ENCODE peak calls at places on chromosomes 6 and 20, in nine cellular contexts. One of them, this sample, is unnamed.
A peak's percentile ranks its signal among the peaks of the same experiment; 100 is the strongest.

GRCh38 chr6:134436281-134436815 is 118.4 kb upstream of the SGK1 start:
- DNase-seq in fibroblast of lung: peak; percentile 97
- DNase-seq in epithelial cell of proximal tubule: peak; percentile 90
- DNase-seq in BE2C: peak; percentile 52
- DNase-seq in neuronal stem cell: no peak
- DNase-seq in AG10803: peak; percentile 96
- DNase-seq in anterior cingulate cortex: peak; percentile 16
- DNase-seq in GM12865: peak; percentile 80
- DNase-seq in A549: peak; percentile 82
- DNase-seq in this sample: no peak

GRCh38 chr6:73739097-73739496 is 43.1 kb downstream of the CD109 start:
- DNase-seq in fibroblast of lung: peak; percentile 85
- DNase-seq in epithelial cell of proximal tubule: peak; percentile 37
- DNase-seq in BE2C: no peak
- DNase-seq in neuronal stem cell: peak; percentile 75
- DNase-seq in AG10803: peak; percentile 74
- DNase-seq in anterior cingulate cortex: no peak
- DNase-seq in GM12865: peak; percentile 79
- DNase-seq in A549: peak; percentile 3
- DNase-seq in this sample: no peak

GRCh38 chr6:13447949-13448724 is 39.3 kb downstream of the GFOD1 start:
- DNase-seq in fibroblast of lung: no peak
- DNase-seq in epithelial cell of proximal tubule: no peak
- DNase-seq in BE2C: no peak
- DNase-seq in neuronal stem cell: no peak
- DNase-seq in AG10803: no peak
- DNase-seq in anterior cingulate cortex: no peak
- DNase-seq in GM12865: no peak
- DNase-seq in A549: no peak
- DNase-seq in this sample: peak; percentile 43

GRCh38 chr6:2450546-2450945 is 205.1 kb upstream of the GMDS start:
- DNase-seq in fibroblast of lung: no peak
- DNase-seq in epithelial cell of proximal tubule: no peak
- DNase-seq in BE2C: peak; percentile 70
- DNase-seq in neuronal stem cell: no peak
- DNase-seq in AG10803: no peak
- DNase-seq in anterior cingulate cortex: no peak
- DNase-seq in GM12865: no peak
- DNase-seq in A549: no peak
- DNase-seq in this sample: no peak

GRCh38 chr6:138004423-138005287 is 102.6 kb downstream of the PERP start:
- DNase-seq in fibroblast of lung: peak; percentile 27
- DNase-seq in epithelial cell of proximal tubule: no peak
- DNase-seq in BE2C: no peak
- DNase-seq in neuronal stem cell: no peak
- DNase-seq in AG10803: peak; percentile 23
- DNase-seq in anterior cingulate cortex: no peak
- DNase-seq in GM12865: peak; percentile 53
- DNase-seq in A549: peak; percentile 19
- DNase-seq in this sample: no peak

GRCh38 chr20:23146857-23147256 is 60.7 kb upstream of the CD93 start:
- DNase-seq in fibroblast of lung: no peak
- DNase-seq in epithelial cell of proximal tubule: no peak
- DNase-seq in BE2C: no peak
- DNase-seq in neuronal stem cell: no peak
- DNase-seq in AG10803: no peak
- DNase-seq in anterior cingulate cortex: no peak
- DNase-seq in GM12865: no peak
- DNase-seq in A549: no peak
- DNase-seq in this sample: no peak

GRCh38 chr6:82877213-82878195 is 188.1 kb downstream of the UBE3D start:
- DNase-seq in fibroblast of lung: no peak
- DNase-seq in epithelial cell of proximal tubule: no peak
- DNase-seq in BE2C: peak; percentile 24
- DNase-seq in neuronal stem cell: no peak
- DNase-seq in AG10803: peak; percentile 55
- DNase-seq in anterior cingulate cortex: no peak
- DNase-seq in GM12865: no peak
- DNase-seq in A549: no peak
- DNase-seq in this sample: no peak

GRCh38 chr6:142756215-142756630 is 188.8 kb downstream of the HIVEP2 start:
- DNase-seq in fibroblast of lung: peak; percentile 6
- DNase-seq in epithelial cell of proximal tubule: peak; percentile 26
- DNase-seq in BE2C: no peak
- DNase-seq in neuronal stem cell: no peak
- DNase-seq in AG10803: peak; percentile 88
- DNase-seq in anterior cingulate cortex: no peak
- DNase-seq in GM12865: no peak
- DNase-seq in A549: no peak
- DNase-seq in this sample: no peak

GRCh38 chr20:10706460-10706811 is 32.6 kb upstream of the JAG1 start:
- DNase-seq in fibroblast of lung: no peak
- DNase-seq in epithelial cell of proximal tubule: no peak
- DNase-seq in BE2C: no peak
- DNase-seq in neuronal stem cell: no peak
- DNase-seq in AG10803: no peak
- DNase-seq in anterior cingulate cortex: no peak
- DNase-seq in GM12865: no peak
- DNase-seq in A549: no peak
- DNase-seq in this sample: no peak

GRCh38 chr6:117477988-117478852 is 4.3 kb upstream of the DCBLD1 start:
- DNase-seq in fibroblast of lung: no peak
- DNase-seq in epithelial cell of proximal tubule: no peak
- DNase-seq in BE2C: peak; percentile 20
- DNase-seq in neuronal stem cell: no peak
- DNase-seq in AG10803: no peak
- DNase-seq in anterior cingulate cortex: no peak
- DNase-seq in GM12865: peak; percentile 70
- DNase-seq in A549: no peak
- DNase-seq in this sample: peak; percentile 63

GRCh38 chr20:23636182-23636907 is 1.4 kb downstream of the CST3 start:
- DNase-seq in fibroblast of lung: no peak
- DNase-seq in epithelial cell of proximal tubule: no peak
- DNase-seq in BE2C: no peak
- DNase-seq in neuronal stem cell: no peak
- DNase-seq in AG10803: no peak
- DNase-seq in anterior cingulate cortex: no peak
- DNase-seq in GM12865: no peak
- DNase-seq in A549: no peak
- DNase-seq in this sample: peak; percentile 66

GRCh38 chr6:116564296-116564695 is 7.0 kb upstream of the RWDD1 start:
- DNase-seq in fibroblast of lung: no peak
- DNase-seq in epithelial cell of proximal tubule: no peak
- DNase-seq in BE2C: no peak
- DNase-seq in neuronal stem cell: no peak
- DNase-seq in AG10803: peak; percentile 77
- DNase-seq in anterior cingulate cortex: no peak
- DNase-seq in GM12865: no peak
- DNase-seq in A549: no peak
- DNase-seq in this sample: no peak

GRCh38 chr20:48467622-48468021 is 360.2 kb downstream of the PREX1 start:
- DNase-seq in fibroblast of lung: no peak
- DNase-seq in epithelial cell of proximal tubule: no peak
- DNase-seq in BE2C: peak; percentile 48
- DNase-seq in neuronal stem cell: no peak
- DNase-seq in AG10803: no peak
- DNase-seq in anterior cingulate cortex: no peak
- DNase-seq in GM12865: peak; percentile 22
- DNase-seq in A549: no peak
- DNase-seq in this sample: no peak

GRCh38 chr20:57693670-57694329 is 16.0 kb downstream of the PMEPA1 start:
- DNase-seq in fibroblast of lung: no peak
- DNase-seq in epithelial cell of proximal tubule: no peak
- DNase-seq in BE2C: no peak
- DNase-seq in neuronal stem cell: no peak
- DNase-seq in AG10803: no peak
- DNase-seq in anterior cingulate cortex: no peak
- DNase-seq in GM12865: no peak
- DNase-seq in A549: no peak
- DNase-seq in this sample: no peak

GRCh38 chr6:165766457-165766856 is 103.4 kb upstream of the PDE10A start:
- DNase-seq in fibroblast of lung: no peak
- DNase-seq in epithelial cell of proximal tubule: no peak
- DNase-seq in BE2C: no peak
- DNase-seq in neuronal stem cell: no peak
- DNase-seq in AG10803: no peak
- DNase-seq in anterior cingulate cortex: no peak
- DNase-seq in GM12865: no peak
- DNase-seq in A549: no peak
- DNase-seq in this sample: no peak

GRCh38 chr6:51199272-51199671 is 380.6 kb downstream of the TFAP2B start:
- DNase-seq in fibroblast of lung: no peak
- DNase-seq in epithelial cell of proximal tubule: no peak
- DNase-seq in BE2C: no peak
- DNase-seq in neuronal stem cell: no peak
- DNase-seq in AG10803: no peak
- DNase-seq in anterior cingulate cortex: no peak
- DNase-seq in GM12865: no peak
- DNase-seq in A549: no peak
- DNase-seq in this sample: no peak

GRCh38 chr6:110233769-110234374 is 53.6 kb downstream of the CDC40 start:
- DNase-seq in fibroblast of lung: peak; percentile 42
- DNase-seq in epithelial cell of proximal tubule: no peak
- DNase-seq in BE2C: no peak
- DNase-seq in neuronal stem cell: no peak
- DNase-seq in AG10803: peak; percentile 27
- DNase-seq in anterior cingulate cortex: no peak
- DNase-seq in GM12865: peak; percentile 59
- DNase-seq in A549: no peak
- DNase-seq in this sample: no peak

GRCh38 chr6:144266091-144266649 is 19.0 kb upstream of the UTRN start:
- DNase-seq in fibroblast of lung: peak; percentile 88
- DNase-seq in epithelial cell of proximal tubule: no peak
- DNase-seq in BE2C: no peak
- DNase-seq in neuronal stem cell: peak; percentile 48
- DNase-seq in AG10803: peak; percentile 79
- DNase-seq in anterior cingulate cortex: no peak
- DNase-seq in GM12865: no peak
- DNase-seq in A549: peak; percentile 37
- DNase-seq in this sample: no peak

GRCh38 chr6:30691208-30691872 is 556 bp upstream of the NRM start:
- DNase-seq in fibroblast of lung: no peak
- DNase-seq in epithelial cell of proximal tubule: no peak
- DNase-seq in BE2C: no peak
- DNase-seq in neuronal stem cell: no peak
- DNase-seq in AG10803: no peak
- DNase-seq in anterior cingulate cortex: no peak
- DNase-seq in GM12865: no peak
- DNase-seq in A549: no peak
- DNase-seq in this sample: no peak

GRCh38 chr20:17654649-17655285 is 27.3 kb downstream of the RRBP1 start:
- DNase-seq in fibroblast of lung: peak; percentile 62
- DNase-seq in epithelial cell of proximal tubule: no peak
- DNase-seq in BE2C: peak; percentile 59
- DNase-seq in neuronal stem cell: peak; percentile 49
- DNase-seq in AG10803: no peak
- DNase-seq in anterior cingulate cortex: no peak
- DNase-seq in GM12865: no peak
- DNase-seq in A549: no peak
- DNase-seq in this sample: no peak

GRCh38 chr6:131510094-131510493 is 62.9 kb upstream of the ARG1 start:
- DNase-seq in fibroblast of lung: no peak
- DNase-seq in epithelial cell of proximal tubule: no peak
- DNase-seq in BE2C: no peak
- DNase-seq in neuronal stem cell: no peak
- DNase-seq in AG10803: no peak
- DNase-seq in anterior cingulate cortex: no peak
- DNase-seq in GM12865: peak; percentile 62
- DNase-seq in A549: no peak
- DNase-seq in this sample: no peak

GRCh38 chr20:49823152-49823847 is 10.7 kb downstream of the SLC9A8 start:
- DNase-seq in fibroblast of lung: no peak
- DNase-seq in epithelial cell of proximal tubule: no peak
- DNase-seq in BE2C: no peak
- DNase-seq in neuronal stem cell: no peak
- DNase-seq in AG10803: no peak
- DNase-seq in anterior cingulate cortex: no peak
- DNase-seq in GM12865: peak; percentile 68
- DNase-seq in A549: no peak
- DNase-seq in this sample: no peak

GRCh38 chr6:149896491-149896890 is 1.4 kb downstream of the RAET1E start:
- DNase-seq in fibroblast of lung: no peak
- DNase-seq in epithelial cell of proximal tubule: no peak
- DNase-seq in BE2C: no peak
- DNase-seq in neuronal stem cell: no peak
- DNase-seq in AG10803: peak; percentile 51
- DNase-seq in anterior cingulate cortex: no peak
- DNase-seq in GM12865: no peak
- DNase-seq in A549: no peak
- DNase-seq in this sample: no peak

GRCh38 chr6:136784910-136785746 is 7.1 kb downstream of the MAP3K5 start:
- DNase-seq in fibroblast of lung: peak; percentile 31
- DNase-seq in epithelial cell of proximal tubule: no peak
- DNase-seq in BE2C: no peak
- DNase-seq in neuronal stem cell: no peak
- DNase-seq in AG10803: no peak
- DNase-seq in anterior cingulate cortex: peak; percentile 19
- DNase-seq in GM12865: peak; percentile 82
- DNase-seq in A549: no peak
- DNase-seq in this sample: peak; percentile 58

GRCh38 chr20:57656252-57656820 is 36.1 kb upstream of the ZBP1 start:
- DNase-seq in fibroblast of lung: no peak
- DNase-seq in epithelial cell of proximal tubule: no peak
- DNase-seq in BE2C: no peak
- DNase-seq in neuronal stem cell: no peak
- DNase-seq in AG10803: no peak
- DNase-seq in anterior cingulate cortex: no peak
- DNase-seq in GM12865: no peak
- DNase-seq in A549: no peak
- DNase-seq in this sample: peak; percentile 31

GRCh38 chr6:46013639-46014038 is 2.0 kb downstream of the CLIC5 start:
- DNase-seq in fibroblast of lung: no peak
- DNase-seq in epithelial cell of proximal tubule: no peak
- DNase-seq in BE2C: no peak
- DNase-seq in neuronal stem cell: no peak
- DNase-seq in AG10803: no peak
- DNase-seq in anterior cingulate cortex: no peak
- DNase-seq in GM12865: no peak
- DNase-seq in A549: no peak
- DNase-seq in this sample: no peak

GRCh38 chr6:15615837-15616236 is 47.0 kb downstream of the DTNBP1 start:
- DNase-seq in fibroblast of lung: no peak
- DNase-seq in epithelial cell of proximal tubule: no peak
- DNase-seq in BE2C: no peak
- DNase-seq in neuronal stem cell: no peak
- DNase-seq in AG10803: no peak
- DNase-seq in anterior cingulate cortex: no peak
- DNase-seq in GM12865: peak; percentile 13
- DNase-seq in A549: no peak
- DNase-seq in this sample: no peak

GRCh38 chr6:113271437-113271836 is 585.7 kb upstream of the MARCKS start:
- DNase-seq in fibroblast of lung: peak; percentile 10
- DNase-seq in epithelial cell of proximal tubule: no peak
- DNase-seq in BE2C: no peak
- DNase-seq in neuronal stem cell: no peak
- DNase-seq in AG10803: peak; percentile 87
- DNase-seq in anterior cingulate cortex: no peak
- DNase-seq in GM12865: no peak
- DNase-seq in A549: no peak
- DNase-seq in this sample: no peak

GRCh38 chr6:139030539-139030938 is 2.0 kb downstream of the ABRACL start:
- DNase-seq in fibroblast of lung: no peak
- DNase-seq in epithelial cell of proximal tubule: no peak
- DNase-seq in BE2C: no peak
- DNase-seq in neuronal stem cell: no peak
- DNase-seq in AG10803: no peak
- DNase-seq in anterior cingulate cortex: no peak
- DNase-seq in GM12865: peak; percentile 78
- DNase-seq in A549: no peak
- DNase-seq in this sample: no peak

GRCh38 chr6:139597781-139598368 is 223.4 kb upstream of the CITED2 start:
- DNase-seq in fibroblast of lung: peak; percentile 99
- DNase-seq in epithelial cell of proximal tubule: no peak
- DNase-seq in BE2C: no peak
- DNase-seq in neuronal stem cell: no peak
- DNase-seq in AG10803: peak; percentile 99
- DNase-seq in anterior cingulate cortex: peak; percentile 11
- DNase-seq in GM12865: no peak
- DNase-seq in A549: peak; percentile 17
- DNase-seq in this sample: peak; percentile 81

GRCh38 chr6:16855460-16855859 is 94.2 kb upstream of the ATXN1 start:
- DNase-seq in fibroblast of lung: no peak
- DNase-seq in epithelial cell of proximal tubule: no peak
- DNase-seq in BE2C: no peak
- DNase-seq in neuronal stem cell: no peak
- DNase-seq in AG10803: no peak
- DNase-seq in anterior cingulate cortex: no peak
- DNase-seq in GM12865: no peak
- DNase-seq in A549: no peak
- DNase-seq in this sample: no peak

This sample was measured in left lobe of liver.